ENCODE peak calls at places on chromosomes 12 and 14, in four cellular contexts. X is CD8-positive, alpha-beta T cell; N is upper lobe of left lung; G is PC-3. H is an unnamed sample.

GRCh38 chr14:36663404-36664321 is 2.0 kb downstream of the PAX9 start:
- ATAC-seq in X (no peak), N (peak; percentile 35), G (peak; percentile 0), H (no peak)

GRCh38 chr12:113081785-113082296 is 25.3 kb downstream of the DTX1 start:
- ATAC-seq in X (no peak), N (peak; percentile 30), G (no peak), H (peak; percentile 2)

GRCh38 chr12:132366341-132366861 is 37.0 kb upstream of the GALNT9 start:
- ATAC-seq in X (no peak), N (no peak), G (no peak), H (no peak)

GRCh38 chr14:32367501-32367900 is 38.4 kb downstream of the AKAP6 start:
- ATAC-seq in X (no peak), N (no peak), G (no peak), H (no peak)

GRCh38 chr12:75505706-75506312 is 5.6 kb downstream of the KRR1 start:
- ATAC-seq in X (peak; percentile 63), N (no peak), G (peak; percentile 37), H (no peak)

GRCh38 chr12:4477133-4477532 is 31.5 kb upstream of the FGF6 start:
- ATAC-seq in X (no peak), N (peak; percentile 44), G (no peak), H (no peak)

GRCh38 chr14:67397536-67397935 is 14.4 kb downstream of the PLEK2 start:
- ATAC-seq in X (no peak), N (no peak), G (no peak), H (no peak)

GRCh38 chr12:7411343-7411742 is 32.6 kb downstream of the CD163L1 start:
- ATAC-seq in X (no peak), N (no peak), G (no peak), H (no peak)

GRCh38 chr12:57236925-57237652 is 7.6 kb downstream of the SHMT2 start:
- ATAC-seq in X (no peak), N (no peak), G (no peak), H (no peak)

GRCh38 chr12:124626841-124627502 is 59.6 kb upstream of the NCOR2 start:
- ATAC-seq in X (no peak), N (peak; percentile 46), G (no peak), H (peak; percentile 37)

GRCh38 chr14:94582199-94582750 is 1.0 kb downstream of the SERPINA5 start:
- ATAC-seq in X (no peak), N (no peak), G (no peak), H (peak; percentile 34)

GRCh38 chr12:111102062-111102735 is 181.8 kb upstream of the MYL2 start:
- ATAC-seq in X (no peak), N (no peak), G (no peak), H (no peak)
- H3K9me3 ChIP-seq in X (no peaks in the 10 kb centered on the region), N (no peaks in the 10 kb centered on the region), G (no peaks in the 10 kb centered on the region), H (no peaks in the 10 kb centered on the region)

DNA sequence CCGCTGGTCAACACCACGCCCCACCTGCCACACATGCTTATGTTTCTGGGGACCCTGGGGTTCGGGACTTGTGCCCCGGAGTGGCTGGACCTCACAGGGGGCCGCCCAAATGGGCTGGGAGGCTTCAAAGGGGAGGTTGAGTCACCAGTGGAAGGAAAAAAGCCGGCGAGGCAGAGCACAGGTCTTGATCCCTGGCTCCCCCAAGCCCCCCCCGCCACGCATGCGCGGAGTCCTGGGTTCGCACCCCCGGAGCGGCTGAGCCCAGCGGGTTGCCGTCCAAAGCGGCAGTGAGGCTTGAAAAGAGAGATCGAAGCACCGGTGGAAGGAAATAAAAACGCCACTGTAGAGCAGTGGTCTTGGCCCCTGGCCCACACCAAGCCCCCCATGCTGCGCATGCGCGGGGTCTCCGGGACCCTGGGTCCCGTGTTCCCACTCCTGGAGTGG is 313.5 kb downstream of the ALG10 start:
- ATAC-seq in X (no peak), N (no peak), G (peak; percentile 42), H (no peak)
- H3K9me3 ChIP-seq in X (no peaks in the 10 kb centered on the region), N (peaks cover 8% of the 10 kb centered on the region), G (no peaks in the 10 kb centered on the region), H (no peaks in the 10 kb centered on the region)

GRCh38 chr12:130452546-130452945 is 114.9 kb downstream of the PIWIL1 start:
- ATAC-seq in X (no peak), N (no peak), G (no peak), H (no peak)
- H3K9me3 ChIP-seq in X (no peaks in the 10 kb centered on the region), N (no peaks in the 10 kb centered on the region), G (no peaks in the 10 kb centered on the region), H (no peaks in the 10 kb centered on the region)

GRCh38 chr12:6086316-6086715 is 38.2 kb downstream of the VWF start:
- ATAC-seq in X (no peak), N (no peak), G (no peak), H (no peak)
- H3K9me3 ChIP-seq in X (no peaks in the 10 kb centered on the region), N (no peaks in the 10 kb centered on the region), G (no peaks in the 10 kb centered on the region), H (no peaks in the 10 kb centered on the region)

DNA sequence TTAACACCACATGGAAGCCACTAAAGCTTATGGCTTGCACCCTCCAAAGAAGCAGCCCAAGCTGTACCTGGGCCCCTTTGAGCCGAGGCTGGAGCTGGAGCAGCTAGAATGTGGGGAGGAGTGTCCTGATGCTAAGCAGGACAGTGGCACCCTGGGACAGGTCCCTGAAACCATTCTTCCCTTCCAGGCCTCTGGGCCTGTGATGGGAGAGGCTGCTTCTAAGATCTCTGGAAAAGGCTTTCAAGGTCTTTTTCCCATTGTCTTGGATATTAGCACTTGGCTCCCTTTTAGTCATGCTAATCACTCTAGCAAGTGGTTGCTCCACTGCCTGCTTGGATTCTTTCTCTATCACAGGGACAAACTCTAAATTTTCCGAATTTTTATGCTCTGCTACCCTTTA is 40.9 kb downstream of the OSBPL8 start:
- ATAC-seq in X (peak; percentile 23), N (no peak), G (no peak), H (no peak)
- H3K9me3 ChIP-seq in X (no peaks in the 10 kb centered on the region), N (no peaks in the 10 kb centered on the region), G (no peaks in the 10 kb centered on the region), H (no peaks in the 10 kb centered on the region)